ENCODE peak calls at places on chromosome 17, in six cellular contexts. S is ureter, E is mesothelial cell of epicardium, C is left colon, T is DMS79, A is foreskin melanocyte. L is an unnamed sample.

GRCh38 chr17:38960402-38960801 is 6.8 kb downstream of the FBXO47 start:
- DNase-seq in S (no peak), E (no peak), C (no peak), T (no peak), A (no peak), L (no peak)

GRCh38 chr17:48134912-48135480 is 27.4 kb downstream of the SNX11 start:
- DNase-seq in S (no peak), E (no peak), C (no peak), T (no peak), A (no peak), L (peak)

GRCh38 chr17:62876664-62877411 is 68.7 kb upstream of the MARCHF10 start:
- DNase-seq in S (no peak), E (no peak), C (no peak), T (no peak), A (no peak), L (no peak)

GRCh38 chr17:1742371-1743093 is at the start of gene SERPINF2:
- DNase-seq in S (no peak), E (no peak), C (no peak), T (no peak), A (no peak), L (no peak)

GRCh38 chr17:82627405-82627804 is 20.8 kb downstream of the WDR45B start:
- DNase-seq in S (no peak), E (no peak), C (no peak), T (no peak), A (no peak), L (no peak)

GRCh38 chr17:77746391-77746790 is 212.1 kb upstream of the TNRC6C start:
- DNase-seq in S (no peak), E (no peak), C (no peak), T (no peak), A (no peak), L (no peak)

GRCh38 chr17:28849281-28849680 is 5.5 kb upstream of the ERAL1 start:
- DNase-seq in S (no peak), E (no peak), C (no peak), T (no peak), A (no peak), L (peak)

GRCh38 chr17:39196820-39197331 is 593 bp downstream of the CACNB1 start:
- DNase-seq in S (no peak), E (peak), C (peak), T (peak), A (no peak), L (no peak)

GRCh38 chr17:4940625-4941021 is 555 bp downstream of the RNF167 start:
- DNase-seq in S (no peak), E (no peak), C (peak), T (no peak), A (no peak), L (no peak)

GRCh38 chr17:40068917-40069750 is 6.4 kb downstream of the THRA start:
- DNase-seq in S (peak), E (peak), C (peak), T (no peak), A (peak), L (peak)

GRCh38 chr17:55458977-55459376 is 37.3 kb upstream of the MMD start:
- DNase-seq in S (no peak), E (no peak), C (no peak), T (no peak), A (no peak), L (peak)

GRCh38 chr17:46056800-46057304 is 57.8 kb downstream of the STH start:
- DNase-seq in S (no peak), E (no peak), C (no peak), T (no peak), A (peak), L (peak)

GRCh38 chr17:49879505-49879904 is 31.6 kb upstream of the TAC4 start:
- DNase-seq in S (no peak), E (no peak), C (no peak), T (no peak), A (no peak), L (no peak)

GRCh38 chr17:42436401-42436800 is 13.3 kb upstream of the CAVIN1 start:
- DNase-seq in S (no peak), E (no peak), C (no peak), T (no peak), A (peak), L (peak)

GRCh38 chr17:80105762-80106161 is 4.4 kb downstream of the GAA start:
- DNase-seq in S (no peak), E (no peak), C (no peak), T (peak), A (peak), L (peak)

GRCh38 chr17:38905375-38905774 is 20.0 kb upstream of the LASP1NB start:
- DNase-seq in S (no peak), E (no peak), C (no peak), T (no peak), A (no peak), L (no peak)

GRCh38 chr17:49984283-49984682 is 10.7 kb downstream of the DLX3 start:
- DNase-seq in S (no peak), E (no peak), C (no peak), T (no peak), A (no peak), L (no peak)

GRCh38 chr17:9343513-9343912 is 232.1 kb downstream of the STX8 start:
- DNase-seq in S (no peak), E (no peak), C (no peak), T (no peak), A (no peak), L (peak)

GRCh38 chr17:57090560-57091185 is 5.6 kb downstream of the AKAP1 start:
- DNase-seq in S (no peak), E (no peak), C (no peak), T (no peak), A (no peak), L (no peak)

GRCh38 chr17:75633484-75634375 is 496 bp downstream of the SMIM5 start:
- DNase-seq in S (peak), E (peak), C (peak), T (peak), A (peak), L (peak)

GRCh38 chr17:18258356-18259038 is at the start of gene FLII:
- DNase-seq in S (no peak), E (peak), C (peak), T (no peak), A (peak), L (peak)

GRCh38 chr17:792277-792676 is 10.1 kb downstream of the MRM3 start:
- DNase-seq in S (no peak), E (no peak), C (no peak), T (no peak), A (no peak), L (no peak)

GRCh38 chr17:66873962-66874361 is 39.0 kb downstream of the CACNG5 start:
- DNase-seq in S (no peak), E (no peak), C (no peak), T (no peak), A (no peak), L (no peak)